ENCODE peak calls at places on chromosomes 6 and 20, in ten cellular contexts. U is effector memory CD4-positive, alpha-beta T cell; A is DND-41; J is mucosa of descending colon; L is iris pigment epithelial cell; Q is esophagus muscularis mucosa; O is stimulated activated CD4-positive, alpha-beta T cell treated with anti-CD3 and anti-CD28 coated beads, Interleukin-1b, Interleukin-23, amount 100 ng/mL, for 1 hour; N is iPS-NIHi11; E is B cell; S is NB4. X is an unnamed sample.
A peak's percentile ranks its signal among the peaks of the same experiment; 100 is the strongest.

GRCh38 chr20:35991142-35991771 is 22.9 kb downstream of the CNBD2 start:
- DNase-seq in A (peak; percentile 36), O (no peak), S (peak; percentile 44), U (no peak), J (no peak), Q (no peak), L (peak; percentile 53), E (peak; percentile 27), N (peak; percentile 53), X (no peak)

GRCh38 chr6:39003072-39003471 is 45.5 kb upstream of the GLP1R start:
- DNase-seq in J (no peak), S (peak; percentile 26), E (no peak), L (no peak), U (no peak), N (peak; percentile 46), A (no peak), O (no peak), Q (no peak), X (no peak)

GRCh38 chr6:139659196-139659595 is 284.7 kb upstream of the CITED2 start:
- DNase-seq in A (no peak), N (no peak), U (no peak), O (no peak), J (no peak), Q (no peak), L (no peak), S (no peak), E (no peak), X (no peak)

GRCh38 chr20:38162878-38163875 is 1.9 kb downstream of the TGM2 start:
- DNase-seq in Q (no peak), J (no peak), U (no peak), E (no peak), A (no peak), L (no peak), O (no peak), S (no peak), N (no peak), X (no peak)

GRCh38 chr6:125550892-125551291 is 198.5 kb upstream of the HEY2 start:
- DNase-seq in L (no peak), Q (no peak), S (no peak), A (no peak), N (no peak), J (no peak), U (no peak), O (no peak), E (no peak), X (no peak)

GRCh38 chr6:69791065-69791471 is 5.7 kb downstream of the LMBRD1 start:
- DNase-seq in Q (no peak), S (no peak), E (no peak), U (no peak), N (no peak), A (no peak), L (no peak), J (no peak), O (no peak), X (no peak)

GRCh38 chr6:26553264-26553738 is 15.1 kb downstream of the HMGN4 start:
- DNase-seq in J (peak; percentile 76), U (peak; percentile 56), N (peak; percentile 40), S (peak; percentile 78), Q (no peak), E (peak; percentile 82), A (peak; percentile 81), L (peak; percentile 61), O (peak; percentile 64), X (peak; percentile 83)

GRCh38 chr6:116025405-116025804 is 35.3 kb downstream of the FRK start:
- DNase-seq in U (no peak), S (no peak), E (no peak), Q (no peak), O (no peak), A (no peak), J (no peak), N (no peak), L (no peak), X (no peak)

GRCh38 chr6:152946484-152946883 is 36.4 kb downstream of the FBXO5 start:
- DNase-seq in N (no peak), L (no peak), U (no peak), A (no peak), J (no peak), E (no peak), O (no peak), S (no peak), Q (no peak), X (no peak)

GRCh38 chr6:37139223-37139962 is 30.6 kb upstream of the PIM1 start:
- DNase-seq in U (no peak), A (no peak), E (no peak), O (no peak), Q (no peak), S (no peak), J (no peak), L (peak; percentile 27), N (no peak), X (no peak)

GRCh38 chr20:10216146-10216741 is 2.4 kb upstream of the SNAP25 start:
- DNase-seq in U (no peak), L (no peak), S (no peak), N (no peak), A (no peak), E (no peak), O (no peak), J (no peak), Q (no peak), X (no peak)

GRCh38 chr6:28693033-28693750 is 167.5 kb downstream of the GPX5 start:
- DNase-seq in O (no peak), N (peak; percentile 25), Q (no peak), A (no peak), U (no peak), J (no peak), L (peak; percentile 28), S (no peak), E (no peak), X (no peak)

GRCh38 chr6:158233214-158233795 is 65.2 kb downstream of the GTF2H5 start:
- DNase-seq in J (no peak), S (peak; percentile 25), O (no peak), N (no peak), E (no peak), Q (no peak), L (no peak), U (no peak), A (no peak), X (peak; percentile 58)

GRCh38 chr6:163321717-163322116 is 92.8 kb upstream of the QKI start:
- DNase-seq in J (no peak), A (no peak), L (no peak), E (no peak), U (no peak), S (no peak), Q (no peak), O (no peak), N (no peak), X (no peak)

GRCh38 chr6:144259988-144260387 is 25.1 kb upstream of the UTRN start:
- DNase-seq in L (no peak), E (no peak), A (no peak), U (no peak), N (no peak), J (no peak), Q (no peak), O (no peak), S (no peak), X (no peak)

GRCh38 chr20:31712112-31712553 is 10.5 kb downstream of the BCL2L1 start:
- DNase-seq in L (no peak), N (no peak), E (no peak), U (no peak), S (no peak), O (no peak), A (no peak), J (no peak), Q (no peak), X (peak; percentile 72)

GRCh38 chr6:89217308-89217999 is at the start of gene GABRR1:
- DNase-seq in O (no peak), Q (no peak), L (no peak), S (no peak), E (no peak), N (no peak), J (no peak), U (no peak), A (no peak), X (no peak)

GRCh38 chr6:116329156-116329555 is 41.6 kb upstream of the DSE start:
- DNase-seq in J (no peak), Q (no peak), E (no peak), N (no peak), U (no peak), L (peak; percentile 50), A (no peak), O (no peak), S (no peak), X (no peak)

X was measured in ascending aorta.